ENCODE peak calls at places on chromosome 5, in eight cellular contexts. X is body of pancreas; M is ovary; U is upper lobe of right lung; R is testis; A is GM23248; N is adipocyte; F is CD4-positive, alpha-beta memory T cell. Q is an unnamed sample.

GRCh38 chr5:7970816-7971215 is 101.9 kb downstream of the MTRR start:
- DNase-seq in X (no peak), M (no peak), U (no peak), R (no peak), A (no peak), N (no peak), F (no peak), Q (no peak)

GRCh38 chr5:82364497-82364896 is 86.3 kb upstream of the RPS23 start:
- DNase-seq in X (no peak), M (no peak), U (no peak), R (peak; percentile 40), A (peak; percentile 80), N (peak; percentile 90), F (no peak), Q (peak; percentile 14)

GRCh38 chr5:73733219-73733618 is 107.2 kb downstream of the ARHGEF28 start:
- DNase-seq in X (peak; percentile 33), M (no peak), U (no peak), R (no peak), A (peak; percentile 56), N (no peak), F (no peak), Q (peak; percentile 28)

GRCh38 chr5:1732955-1733354 is 66.7 kb downstream of the MRPL36 start:
- DNase-seq in X (no peak), M (no peak), U (peak; percentile 52), R (peak; percentile 8), A (no peak), N (no peak), F (no peak), Q (no peak)

GRCh38 chr5:143362828-143363227 is 40.7 kb downstream of the NR3C1 start:
- DNase-seq in X (no peak), M (no peak), U (no peak), R (no peak), A (no peak), N (no peak), F (no peak), Q (no peak)

GRCh38 chr5:69209607-69210006 is 20.2 kb downstream of the CENPH start:
- DNase-seq in X (no peak), M (no peak), U (no peak), R (no peak), A (peak; percentile 17), N (peak; percentile 69), F (no peak), Q (no peak)

GRCh38 chr5:33371660-33372059 is 69.1 kb upstream of the TARS1 start:
- DNase-seq in X (no peak), M (no peak), U (no peak), R (no peak), A (peak; percentile 81), N (peak; percentile 94), F (no peak), Q (no peak)

GRCh38 chr5:170405822-170406221 is 16.7 kb upstream of the KCNMB1 start:
- DNase-seq in X (no peak), M (no peak), U (no peak), R (no peak), A (no peak), N (no peak), F (no peak), Q (no peak)

GRCh38 chr5:142016576-142016975 is 3.7 kb upstream of the GNPDA1 start:
- DNase-seq in X (no peak), M (no peak), U (no peak), R (no peak), A (no peak), N (no peak), F (no peak), Q (no peak)

GRCh38 chr5:96151891-96152290 is 190.2 kb upstream of the ELL2 start:
- DNase-seq in X (no peak), M (no peak), U (no peak), R (no peak), A (no peak), N (no peak), F (no peak), Q (no peak)

GRCh38 chr5:40601198-40601868 is 78.4 kb upstream of the PTGER4 start:
- DNase-seq in X (no peak), M (no peak), U (no peak), R (no peak), A (no peak), N (no peak), F (no peak), Q (no peak)

GRCh38 chr5:95823738-95824609 is 1.4 kb upstream of the GLRX start:
- DNase-seq in X (peak; percentile 29), M (peak; percentile 86), U (peak; percentile 80), R (peak; percentile 51), A (peak; percentile 99), N (peak; percentile 94), F (peak; percentile 78), Q (peak; percentile 91)

GRCh38 chr5:90873033-90873517 is 314.5 kb downstream of the ADGRV1 start:
- DNase-seq in X (peak; percentile 52), M (peak; percentile 23), U (no peak), R (no peak), A (no peak), N (no peak), F (peak; percentile 8), Q (no peak)
- H3K4me3 ChIP-seq in X (no peak overlapping the region), M (no peak overlapping the region), U (no peak overlapping the region), R (no peak overlapping the region), A (no peak overlapping the region), N (no peak overlapping the region), F (no peak overlapping the region), Q (no peak overlapping the region)

DNA sequence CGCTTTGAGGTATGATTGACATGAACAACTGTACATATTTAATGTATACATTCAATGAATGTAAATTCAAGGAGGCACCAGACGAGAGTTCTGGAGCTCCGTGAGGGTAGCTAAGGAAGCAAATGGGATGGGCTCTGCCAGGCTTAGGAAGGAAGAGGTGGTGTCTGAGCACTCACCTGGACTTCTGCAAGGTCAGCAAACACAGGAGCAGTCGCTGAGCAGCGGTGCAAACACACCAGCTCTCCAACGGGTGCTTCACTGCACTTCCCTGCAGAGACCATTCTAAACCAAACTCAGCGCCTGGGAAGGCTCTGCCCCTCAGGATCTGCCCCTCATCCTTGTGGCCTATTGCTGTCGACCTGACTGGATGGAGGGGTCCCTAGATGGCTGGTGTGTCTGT is 101.5 kb downstream of the COL23A1 start:
- DNase-seq in X (no peak), M (no peak), U (no peak), R (no peak), A (no peak), N (no peak), F (no peak), Q (no peak)
- H3K9me3 ChIP-seq in X (no peaks in the 10 kb centered on the region), M (no peaks in the 10 kb centered on the region), U (no peaks in the 10 kb centered on the region), R (no peaks in the 10 kb centered on the region), A (no peaks in the 10 kb centered on the region), N (peaks cover 8% of the 10 kb centered on the region), F (no peaks in the 10 kb centered on the region), Q (no peaks in the 10 kb centered on the region)

DNA sequence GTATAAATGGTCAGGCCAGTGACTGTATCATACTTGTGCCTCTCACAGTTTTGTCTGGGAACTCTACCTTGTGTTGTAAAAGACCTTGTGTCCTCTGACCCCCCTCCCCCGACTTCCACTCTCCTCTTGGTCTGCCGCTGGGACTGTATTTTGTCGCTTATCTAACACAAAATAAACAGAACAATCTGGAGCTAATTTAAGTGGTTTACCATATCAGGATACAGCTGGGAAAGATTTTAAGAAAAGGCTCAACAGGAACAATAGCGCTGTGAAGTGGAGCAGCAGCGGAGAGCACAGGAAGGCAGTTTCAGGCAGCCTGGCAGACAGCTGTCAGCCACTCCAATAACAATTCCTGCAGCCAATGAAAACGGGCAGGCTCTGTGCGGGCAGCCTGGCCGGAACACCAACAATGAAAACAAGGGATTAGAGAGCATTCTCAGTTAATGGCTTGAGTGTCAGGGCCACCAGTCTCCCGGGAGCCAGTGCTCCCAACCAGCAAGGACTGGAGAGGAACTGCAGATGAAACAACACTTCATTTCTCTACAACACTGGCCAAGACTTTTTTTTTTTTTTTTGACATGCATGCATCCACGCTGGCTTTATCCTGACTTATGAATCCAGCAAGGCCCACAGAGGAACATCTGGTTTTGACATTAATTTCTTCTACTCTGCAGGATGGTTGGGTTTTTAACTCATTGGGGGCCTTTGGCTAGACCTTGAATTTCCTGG is 76.8 kb downstream of the ARSB start:
- DNase-seq in X (peak; percentile 71), M (no peak), U (no peak), R (peak; percentile 21), A (peak; percentile 55), N (peak; percentile 81), F (no peak), Q (peak; percentile 75)
- H3K4me3 ChIP-seq in X (no peak overlapping the region), M (no peak overlapping the region), U (no peak overlapping the region), R (no peak overlapping the region), A (peak overlapping the region; percentile 68), N (peak overlapping the region; percentile 70), F (no peak overlapping the region), Q (peak overlapping the region; percentile 13)

GRCh38 chr5:67774796-67775195 is 440.8 kb upstream of the PIK3R1 start:
- DNase-seq in X (no peak), M (no peak), U (no peak), R (no peak), A (no peak), N (no peak), F (no peak), Q (no peak)

GRCh38 chr5:67771791-67772190 is 443.8 kb upstream of the PIK3R1 start:
- DNase-seq in X (no peak), M (no peak), U (no peak), R (no peak), A (no peak), N (no peak), F (no peak), Q (no peak)

GRCh38 chr5:67774153-67774552 is 441.4 kb upstream of the PIK3R1 start:
- DNase-seq in X (no peak), M (no peak), U (no peak), R (no peak), A (peak; percentile 65), N (peak; percentile 55), F (no peak), Q (peak; percentile 45)

GRCh38 chr5:67771221-67771620 is 444.3 kb upstream of the PIK3R1 start:
- DNase-seq in X (no peak), M (no peak), U (no peak), R (no peak), A (no peak), N (no peak), F (no peak), Q (no peak)

DNA sequence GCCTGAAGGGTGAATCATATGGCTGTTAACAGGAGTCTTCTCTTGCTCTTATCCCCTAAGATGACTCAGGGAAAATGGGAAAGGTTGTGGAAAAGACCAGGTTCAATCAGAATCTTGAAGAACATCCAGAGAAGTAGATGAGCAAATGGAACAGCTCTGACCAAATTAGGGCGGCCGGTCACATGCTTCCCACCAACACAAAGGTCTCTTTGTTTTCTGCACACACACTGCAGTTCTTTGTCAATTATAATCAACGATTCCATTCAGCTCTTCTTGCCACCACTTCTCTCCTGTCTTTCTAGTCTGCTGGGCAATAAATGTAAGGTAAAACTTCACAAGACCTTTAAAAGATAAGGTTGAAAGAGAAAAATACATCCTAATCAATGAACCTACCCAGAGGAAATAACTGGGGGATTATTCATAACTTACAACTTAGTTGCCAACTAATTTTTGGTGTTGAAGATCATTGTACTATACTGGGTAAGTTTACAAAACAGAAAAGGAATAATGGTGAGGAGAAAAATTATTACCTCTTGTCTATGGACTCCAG is 442.0 kb upstream of the PIK3R1 start:
- DNase-seq in X (peak; percentile 18), M (no peak), U (no peak), R (peak; percentile 85), A (peak; percentile 72), N (peak; percentile 20), F (no peak), Q (peak; percentile 23)
- H3K9me3 ChIP-seq in X (no peaks in the 10 kb centered on the region), M (no peaks in the 10 kb centered on the region), U (no peaks in the 10 kb centered on the region), R (no peaks in the 10 kb centered on the region), A (no peaks in the 10 kb centered on the region), N (no peaks in the 10 kb centered on the region), F (no peaks in the 10 kb centered on the region), Q (no peaks in the 10 kb centered on the region)

GRCh38 chr5:138539791-138540190 is 3.2 kb downstream of the ETF1 start:
- DNase-seq in X (no peak), M (no peak), U (no peak), R (no peak), A (no peak), N (no peak), F (no peak), Q (no peak)
- H3K4me3 ChIP-seq in X (no peak overlapping the region), M (no peak overlapping the region), U (no peak overlapping the region), R (no peak overlapping the region), A (peak overlapping the region; percentile 97), N (peak overlapping the region; percentile 99), F (no peak overlapping the region), Q (no peak overlapping the region)

Q was measured in MG63.